ENCODE peak calls at places on chromosomes 1 and 21, in four cellular contexts. F, C, X and J are unnamed samples.

GRCh38 chr21:33684068-33684467 is 41.8 kb downstream of the ITSN1 start:
- DNase-seq in F (no peak), C (no peak), X (no peak), J (no peak)

GRCh38 chr1:201405484-201405831 is 6.3 kb upstream of the LAD1 start:
- DNase-seq in F (no peak), C (no peak), X (no peak), J (no peak)

GRCh38 chr1:196454792-196455191 is 153.4 kb downstream of the KCNT2 start:
- DNase-seq in F (no peak), C (no peak), X (no peak), J (no peak)

GRCh38 chr1:23020731-23021130 is 1.5 kb downstream of the KDM1A start:
- DNase-seq in F (no peak), C (no peak), X (no peak), J (no peak)

GRCh38 chr21:31946236-31946635 is 73.4 kb downstream of the HUNK start:
- DNase-seq in F (no peak), C (no peak), X (no peak), J (no peak)

GRCh38 chr21:42644223-42645208 is 8.9 kb upstream of the PDE9A start:
- DNase-seq in F (no peak), C (no peak), X (no peak), J (peak; percentile 17)

GRCh38 chr1:213573648-213574009 is 414.1 kb upstream of the PROX1 start:
- DNase-seq in F (no peak), C (no peak), X (no peak), J (no peak)

GRCh38 chr1:14365226-14365994 is 233.1 kb upstream of the KAZN start:
- DNase-seq in F (no peak), C (no peak), X (no peak), J (no peak)

GRCh38 chr21:42079939-42080787 is 9.0 kb downstream of the UMODL1 start:
- DNase-seq in F (no peak), C (no peak), X (no peak), J (no peak)

GRCh38 chr1:2024887-2025286 is 5.7 kb downstream of the GABRD start:
- DNase-seq in F (no peak), C (no peak), X (no peak), J (no peak)

DNA sequence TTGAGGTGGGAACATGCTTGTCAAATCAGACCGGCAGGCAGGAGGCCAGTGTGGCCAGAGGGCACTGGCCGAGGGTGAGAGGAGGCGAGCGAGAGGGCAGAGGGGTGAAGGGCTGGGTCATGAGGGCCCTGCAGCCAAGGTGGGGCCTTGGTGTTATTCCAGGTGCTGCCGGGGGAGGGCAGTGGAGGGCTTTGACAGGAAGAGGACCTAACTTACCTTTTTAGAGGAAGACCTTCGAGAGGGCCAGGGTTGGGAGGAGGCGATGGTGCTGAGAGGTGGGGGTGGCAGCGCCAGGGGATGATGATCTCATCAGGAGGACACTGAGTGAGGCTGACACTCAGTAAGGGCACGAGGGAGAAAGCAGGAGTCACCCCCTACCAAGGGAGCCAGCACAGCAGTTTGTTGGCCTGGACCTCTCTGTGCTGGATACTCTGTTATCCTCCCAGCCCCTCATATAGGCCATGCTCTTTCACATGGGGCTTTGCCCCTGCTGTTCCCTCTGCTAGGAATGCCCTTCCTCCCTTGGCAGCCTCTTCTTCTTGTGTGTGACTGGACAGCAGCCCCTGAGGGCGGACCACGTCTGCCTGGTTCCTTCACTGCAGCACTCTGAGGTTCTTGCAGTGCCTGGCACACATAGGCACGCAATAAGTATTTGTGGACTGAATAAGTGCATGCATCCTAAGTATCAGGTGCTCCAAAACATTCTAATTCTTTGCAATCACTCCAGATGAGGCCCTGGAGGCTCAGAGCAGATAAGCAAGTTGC is 7.5 kb upstream of the TTC22 start:
- DNase-seq in F (no peak), C (no peak), X (peak; percentile 60), J (no peak)
- TF ChIP-seq CTCF in F (no peak), C (no peak), X (peak; percentile 34), J (no peak)

GRCh38 chr1:117608758-117609157 is 2.9 kb downstream of the TENT5C start:
- DNase-seq in F (no peak), C (no peak), X (no peak), J (no peak)

GRCh38 chr1:117608213-117608612 is 2.4 kb downstream of the TENT5C start:
- DNase-seq in F (no peak), C (no peak), X (no peak), J (no peak)

GRCh38 chr1:117605811-117606607 is at the start of gene TENT5C:
- DNase-seq in F (peak; percentile 93), C (peak; percentile 94), X (peak; percentile 97), J (peak; percentile 99)

GRCh38 chr1:117606608-117607261 is 887 bp downstream of the TENT5C start:
- DNase-seq in F (no peak), C (no peak), X (peak; percentile 39), J (no peak)

GRCh38 chr1:117607471-117607870 is 1.6 kb downstream of the TENT5C start:
- DNase-seq in F (no peak), C (no peak), X (no peak), J (peak; percentile 48)
- TF ChIP-seq CTCF in F (no peak), C (no peak), X (no peak), J (no peak)

DNA sequence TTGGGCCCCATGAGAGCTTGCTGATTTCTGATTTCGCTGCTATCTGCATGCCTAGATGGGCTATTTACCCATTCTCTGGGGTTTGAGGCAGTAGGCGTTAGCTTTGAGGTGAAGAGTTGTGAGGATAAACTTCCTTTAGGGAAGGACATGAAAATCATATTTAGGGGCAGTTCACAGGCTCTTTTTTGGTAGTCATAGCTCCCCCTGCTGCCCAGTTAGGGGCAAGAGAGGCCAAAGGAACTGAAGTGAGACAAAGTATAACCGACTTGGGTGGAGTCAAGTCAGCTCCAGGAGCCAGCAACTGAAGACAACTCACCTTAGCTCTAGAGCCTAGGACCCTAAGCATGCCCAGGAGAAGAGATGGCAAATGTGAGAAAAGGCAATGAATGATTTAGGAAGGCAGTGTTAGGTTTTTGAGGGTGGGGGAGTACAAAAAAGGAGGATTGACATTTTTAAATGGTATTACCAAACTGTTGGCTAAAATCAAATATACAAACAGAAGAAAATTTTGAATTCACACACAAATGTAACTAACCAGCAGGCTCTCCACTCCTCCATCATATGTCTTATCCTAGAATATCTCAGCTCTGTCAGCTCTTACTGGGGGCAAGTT is 625.2 kb downstream of the LMO4 start:
- DNase-seq in F (peak; percentile 28), C (no peak), X (peak; percentile 66), J (peak; percentile 56)
- TF ChIP-seq CTCF in F (peak; percentile 89), C (peak; percentile 66), X (peak; percentile 88), J (peak; percentile 74)

DNA sequence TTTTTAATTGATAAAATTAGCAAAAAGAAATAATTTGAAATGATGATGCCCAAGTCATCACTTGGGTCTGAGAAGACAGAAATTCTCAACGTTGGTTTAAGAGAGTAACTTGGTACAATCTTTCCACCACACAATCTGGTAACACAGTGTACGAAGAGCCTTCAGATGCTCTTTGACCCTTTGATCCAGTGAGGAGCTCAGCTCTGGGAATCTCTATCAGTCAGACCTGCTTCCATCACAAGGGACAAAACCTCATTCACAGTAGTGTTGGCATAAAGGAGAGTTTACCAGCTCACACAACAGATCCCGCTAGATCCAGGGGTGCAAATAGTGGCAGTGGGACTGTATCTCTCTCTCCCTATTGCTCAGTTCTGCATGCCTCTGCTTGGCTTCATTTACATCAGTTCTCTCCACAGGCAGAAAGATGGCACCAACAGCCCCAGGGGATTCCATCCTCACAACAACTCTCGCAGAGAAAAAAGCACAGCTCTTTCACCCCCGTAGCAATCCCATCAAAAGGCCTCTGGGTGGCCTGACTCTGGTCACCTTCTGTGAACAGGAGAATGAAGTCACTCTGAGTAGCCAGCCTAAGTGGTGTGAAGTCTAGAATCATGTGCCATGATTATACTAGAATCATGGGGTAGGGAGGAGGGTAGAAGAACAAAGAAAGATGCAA is 119.7 kb downstream of the ZNF281 start:
- DNase-seq in F (no peak), C (no peak), X (peak; percentile 71), J (no peak)
- TF ChIP-seq CTCF in F (no peak), C (no peak), X (peak; percentile 62), J (no peak)

GRCh38 chr1:156146006-156146748 is 7.2 kb upstream of the SEMA4A start:
- DNase-seq in F (peak; percentile 90), C (no peak), X (no peak), J (peak; percentile 77)
- TF ChIP-seq CTCF in F (peak; percentile 39), C (peak; percentile 79), X (peak; percentile 70), J (peak; percentile 67)

DNA sequence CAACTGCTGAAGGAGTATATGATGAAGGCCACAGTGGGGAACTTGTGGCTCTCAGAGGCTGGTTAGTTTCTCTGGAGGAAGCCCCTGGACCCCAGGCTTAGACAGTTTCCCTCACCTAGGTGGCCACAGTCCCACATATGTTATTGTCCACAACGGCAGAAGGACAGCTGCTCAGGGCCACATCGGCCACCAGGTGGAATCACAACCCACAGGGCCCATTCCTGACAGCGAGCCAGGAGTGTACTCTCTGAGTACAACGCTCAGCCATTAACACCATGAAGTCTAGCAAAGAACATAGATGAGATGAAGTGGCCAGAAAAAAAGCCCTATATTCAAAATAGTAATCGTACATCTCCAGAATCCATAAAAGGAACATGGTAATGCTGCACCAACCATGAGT is 383.1 kb downstream of the HHAT start:
- DNase-seq in F (no peak), C (no peak), X (no peak), J (peak; percentile 48)
- TF ChIP-seq CTCF in F (no peak), C (no peak), X (peak; percentile 44), J (no peak)

GRCh38 chr1:155256101-155256852 is 994 bp upstream of the ENTREP3 start:
- DNase-seq in F (no peak), C (no peak), X (no peak), J (no peak)

GRCh38 chr1:155253797-155254196 is 1.5 kb downstream of the ENTREP3 start:
- DNase-seq in F (no peak), C (no peak), X (no peak), J (no peak)

GRCh38 chr1:155255243-155256100 is at the start of gene ENTREP3:
- DNase-seq in F (peak; percentile 57), C (peak; percentile 81), X (peak; percentile 94), J (peak; percentile 91)

GRCh38 chr1:155254228-155254713 is 1.0 kb downstream of the ENTREP3 start:
- DNase-seq in F (no peak), C (no peak), X (no peak), J (peak; percentile 61)

GRCh38 chr1:155254714-155255242 is 505 bp downstream of the ENTREP3 start:
- DNase-seq in F (no peak), C (no peak), X (no peak), J (no peak)
- TF ChIP-seq CTCF in F (no peak), C (no peak), X (no peak), J (no peak)

GRCh38 chr1:56418047-56418680 is 161.2 kb downstream of the PLPP3 start:
- DNase-seq in F (no peak), C (no peak), X (no peak), J (no peak)

GRCh38 chr1:56417636-56418035 is 161.7 kb downstream of the PLPP3 start:
- DNase-seq in F (no peak), C (no peak), X (no peak), J (no peak)

GRCh38 chr1:56415720-56416119 is 163.6 kb downstream of the PLPP3 start:
- DNase-seq in F (no peak), C (no peak), X (no peak), J (no peak)

GRCh38 chr1:56415258-56415657 is 164.1 kb downstream of the PLPP3 start:
- DNase-seq in F (no peak), C (no peak), X (no peak), J (no peak)

GRCh38 chr1:56416385-56416972 is 162.9 kb downstream of the PLPP3 start:
- DNase-seq in F (no peak), C (no peak), X (no peak), J (no peak)
- TF ChIP-seq CTCF in F (no peak), C (no peak), X (peak; percentile 33), J (no peak)